ENCODE peak calls at places on chromosomes 2 and 18, in nine cellular contexts. One of them, this sample, is unnamed.

GRCh38 chr18:22199005-22199404 is 29.6 kb downstream of the GATA6 start:
- DNase-seq in Peyer's patch: no peak
- DNase-seq in A549: no peak
- DNase-seq in neural progenitor cell: no peak
- DNase-seq in esophagus muscularis mucosa: no peak
- DNase-seq in kidney: no peak
- DNase-seq in adrenal gland: no peak
- DNase-seq in pancreas: no peak
- DNase-seq in transverse colon: no peak
- DNase-seq in this sample: no peak

GRCh38 chr18:72160504-72161445 is 383.4 kb downstream of the CBLN2 start:
- DNase-seq in kidney: no peak
- DNase-seq in adrenal gland: no peak
- DNase-seq in Peyer's patch: no peak
- DNase-seq in transverse colon: no peak
- DNase-seq in neural progenitor cell: no peak
- DNase-seq in esophagus muscularis mucosa: no peak
- DNase-seq in pancreas: no peak
- DNase-seq in A549: no peak
- DNase-seq in this sample: no peak

GRCh38 chr2:10452334-10452733 is 4.2 kb upstream of the ODC1 start:
- DNase-seq in adrenal gland: peak; percentile 68
- DNase-seq in Peyer's patch: no peak
- DNase-seq in neural progenitor cell: no peak
- DNase-seq in esophagus muscularis mucosa: no peak
- DNase-seq in pancreas: peak; percentile 82
- DNase-seq in A549: peak; percentile 93
- DNase-seq in transverse colon: peak; percentile 82
- DNase-seq in kidney: no peak
- DNase-seq in this sample: no peak

GRCh38 chr2:217976301-217976700 is 26.5 kb downstream of the TNS1 start:
- DNase-seq in kidney: peak; percentile 24
- DNase-seq in transverse colon: no peak
- DNase-seq in neural progenitor cell: no peak
- DNase-seq in A549: no peak
- DNase-seq in esophagus muscularis mucosa: no peak
- DNase-seq in pancreas: no peak
- DNase-seq in Peyer's patch: no peak
- DNase-seq in adrenal gland: no peak
- DNase-seq in this sample: no peak

GRCh38 chr2:15630121-15630957 is 38.7 kb downstream of the DDX1 start:
- DNase-seq in Peyer's patch: no peak
- DNase-seq in kidney: no peak
- DNase-seq in pancreas: no peak
- DNase-seq in neural progenitor cell: no peak
- DNase-seq in adrenal gland: no peak
- DNase-seq in A549: no peak
- DNase-seq in transverse colon: no peak
- DNase-seq in esophagus muscularis mucosa: no peak
- DNase-seq in this sample: no peak

GRCh38 chr2:85791704-85792565 is 38.1 kb downstream of the ATOH8 start:
- DNase-seq in A549: no peak
- DNase-seq in Peyer's patch: no peak
- DNase-seq in adrenal gland: no peak
- DNase-seq in esophagus muscularis mucosa: no peak
- DNase-seq in kidney: peak; percentile 75
- DNase-seq in transverse colon: peak; percentile 8
- DNase-seq in neural progenitor cell: no peak
- DNase-seq in pancreas: no peak
- DNase-seq in this sample: no peak

GRCh38 chr2:18792226-18792629 is 202.9 kb upstream of the NT5C1B start:
- DNase-seq in adrenal gland: peak; percentile 29
- DNase-seq in kidney: no peak
- DNase-seq in Peyer's patch: no peak
- DNase-seq in esophagus muscularis mucosa: no peak
- DNase-seq in transverse colon: no peak
- DNase-seq in pancreas: no peak
- DNase-seq in A549: no peak
- DNase-seq in neural progenitor cell: no peak
- DNase-seq in this sample: no peak

GRCh38 chr2:160652236-160652635 is 158.6 kb upstream of the RBMS1 start:
- DNase-seq in esophagus muscularis mucosa: peak; percentile 91
- DNase-seq in neural progenitor cell: no peak
- DNase-seq in A549: no peak
- DNase-seq in kidney: no peak
- DNase-seq in transverse colon: peak; percentile 56
- DNase-seq in pancreas: no peak
- DNase-seq in Peyer's patch: peak; percentile 55
- DNase-seq in adrenal gland: no peak
- DNase-seq in this sample: no peak

GRCh38 chr2:136135924-136136906 is 18.3 kb upstream of the CXCR4 start:
- DNase-seq in adrenal gland: peak; percentile 27
- DNase-seq in neural progenitor cell: no peak
- DNase-seq in kidney: no peak
- DNase-seq in transverse colon: peak; percentile 71
- DNase-seq in esophagus muscularis mucosa: no peak
- DNase-seq in pancreas: no peak
- DNase-seq in A549: no peak
- DNase-seq in Peyer's patch: peak; percentile 90
- DNase-seq in this sample: peak; percentile 22

GRCh38 chr2:48781366-48781765 is 25.8 kb upstream of the LHCGR start:
- DNase-seq in adrenal gland: no peak
- DNase-seq in A549: no peak
- DNase-seq in kidney: no peak
- DNase-seq in pancreas: no peak
- DNase-seq in esophagus muscularis mucosa: no peak
- DNase-seq in Peyer's patch: no peak
- DNase-seq in transverse colon: no peak
- DNase-seq in neural progenitor cell: no peak
- DNase-seq in this sample: no peak

GRCh38 chr2:139439100-139439499 is 658.9 kb upstream of the NXPH2 start:
- DNase-seq in neural progenitor cell: no peak
- DNase-seq in transverse colon: no peak
- DNase-seq in pancreas: no peak
- DNase-seq in kidney: no peak
- DNase-seq in A549: no peak
- DNase-seq in esophagus muscularis mucosa: no peak
- DNase-seq in Peyer's patch: no peak
- DNase-seq in adrenal gland: no peak
- DNase-seq in this sample: no peak

GRCh38 chr2:99878951-99879350 is 263.4 kb downstream of the AFF3 start:
- DNase-seq in esophagus muscularis mucosa: no peak
- DNase-seq in A549: no peak
- DNase-seq in neural progenitor cell: no peak
- DNase-seq in adrenal gland: no peak
- DNase-seq in pancreas: no peak
- DNase-seq in Peyer's patch: no peak
- DNase-seq in kidney: no peak
- DNase-seq in transverse colon: no peak
- DNase-seq in this sample: no peak

GRCh38 chr2:1894578-1894977 is 150.3 kb upstream of the PXDN start:
- DNase-seq in esophagus muscularis mucosa: no peak
- DNase-seq in adrenal gland: no peak
- DNase-seq in Peyer's patch: no peak
- DNase-seq in pancreas: no peak
- DNase-seq in neural progenitor cell: no peak
- DNase-seq in A549: no peak
- DNase-seq in kidney: no peak
- DNase-seq in transverse colon: no peak
- DNase-seq in this sample: no peak

GRCh38 chr2:85053802-85054201 is 79.4 kb upstream of the TCF7L1 start:
- DNase-seq in adrenal gland: peak; percentile 58
- DNase-seq in transverse colon: peak; percentile 79
- DNase-seq in Peyer's patch: no peak
- DNase-seq in kidney: no peak
- DNase-seq in esophagus muscularis mucosa: no peak
- DNase-seq in neural progenitor cell: peak; percentile 73
- DNase-seq in A549: peak; percentile 60
- DNase-seq in pancreas: no peak
- DNase-seq in this sample: no peak

GRCh38 chr18:28960146-28960545 is 783.2 kb upstream of the CDH2 start:
- DNase-seq in Peyer's patch: no peak
- DNase-seq in adrenal gland: no peak
- DNase-seq in pancreas: no peak
- DNase-seq in A549: no peak
- DNase-seq in neural progenitor cell: no peak
- DNase-seq in kidney: no peak
- DNase-seq in esophagus muscularis mucosa: no peak
- DNase-seq in transverse colon: no peak
- DNase-seq in this sample: no peak

GRCh38 chr2:164937864-164938401 is 17.4 kb downstream of the SLC38A11 start:
- DNase-seq in neural progenitor cell: no peak
- DNase-seq in pancreas: no peak
- DNase-seq in A549: no peak
- DNase-seq in Peyer's patch: no peak
- DNase-seq in adrenal gland: no peak
- DNase-seq in kidney: no peak
- DNase-seq in transverse colon: peak; percentile 21
- DNase-seq in esophagus muscularis mucosa: no peak
- DNase-seq in this sample: no peak

GRCh38 chr18:56083889-56084288 is 495.9 kb upstream of the TCF4 start:
- DNase-seq in Peyer's patch: no peak
- DNase-seq in transverse colon: no peak
- DNase-seq in neural progenitor cell: no peak
- DNase-seq in kidney: no peak
- DNase-seq in esophagus muscularis mucosa: no peak
- DNase-seq in A549: no peak
- DNase-seq in adrenal gland: no peak
- DNase-seq in pancreas: no peak
- DNase-seq in this sample: no peak

GRCh38 chr2:41836944-41837343 is 210.9 kb upstream of the PKDCC start:
- DNase-seq in pancreas: no peak
- DNase-seq in esophagus muscularis mucosa: no peak
- DNase-seq in kidney: no peak
- DNase-seq in transverse colon: peak; percentile 35
- DNase-seq in Peyer's patch: no peak
- DNase-seq in A549: no peak
- DNase-seq in neural progenitor cell: peak; percentile 83
- DNase-seq in adrenal gland: no peak
- DNase-seq in this sample: no peak

GRCh38 chr2:201926071-201926470 is 107.6 kb upstream of the FZD7 start:
- DNase-seq in Peyer's patch: no peak
- DNase-seq in esophagus muscularis mucosa: no peak
- DNase-seq in neural progenitor cell: no peak
- DNase-seq in A549: no peak
- DNase-seq in kidney: no peak
- DNase-seq in transverse colon: no peak
- DNase-seq in pancreas: no peak
- DNase-seq in adrenal gland: no peak
- DNase-seq in this sample: no peak

GRCh38 chr18:10085405-10085804 is 171.6 kb downstream of the VAPA start:
- DNase-seq in neural progenitor cell: no peak
- DNase-seq in adrenal gland: no peak
- DNase-seq in transverse colon: no peak
- DNase-seq in Peyer's patch: no peak
- DNase-seq in esophagus muscularis mucosa: no peak
- DNase-seq in pancreas: no peak
- DNase-seq in kidney: no peak
- DNase-seq in A549: no peak
- DNase-seq in this sample: no peak

GRCh38 chr2:135512099-135512498 is 18.9 kb downstream of the ZRANB3 start:
- DNase-seq in neural progenitor cell: no peak
- DNase-seq in kidney: no peak
- DNase-seq in adrenal gland: no peak
- DNase-seq in transverse colon: no peak
- DNase-seq in esophagus muscularis mucosa: no peak
- DNase-seq in A549: no peak
- DNase-seq in Peyer's patch: no peak
- DNase-seq in pancreas: no peak
- DNase-seq in this sample: no peak

GRCh38 chr2:106165064-106165463 is 29.0 kb downstream of the UXS1 start:
- DNase-seq in Peyer's patch: no peak
- DNase-seq in pancreas: no peak
- DNase-seq in kidney: no peak
- DNase-seq in esophagus muscularis mucosa: no peak
- DNase-seq in A549: no peak
- DNase-seq in transverse colon: no peak
- DNase-seq in adrenal gland: no peak
- DNase-seq in neural progenitor cell: peak; percentile 65
- DNase-seq in this sample: no peak

GRCh38 chr18:25310045-25310444 is 41.9 kb downstream of the ZNF521 start:
- DNase-seq in transverse colon: no peak
- DNase-seq in kidney: no peak
- DNase-seq in neural progenitor cell: peak; percentile 24
- DNase-seq in adrenal gland: peak; percentile 46
- DNase-seq in esophagus muscularis mucosa: no peak
- DNase-seq in A549: no peak
- DNase-seq in Peyer's patch: no peak
- DNase-seq in pancreas: no peak
- DNase-seq in this sample: no peak
- TF ChIP-seq CTCF in transverse colon: no peak
- TF ChIP-seq CTCF in kidney: no peak
- TF ChIP-seq CTCF in neural progenitor cell: peak; percentile 51
- TF ChIP-seq CTCF in adrenal gland: peak; percentile 32
- TF ChIP-seq CTCF in esophagus muscularis mucosa: no peak
- TF ChIP-seq CTCF in A549: no peak
- TF ChIP-seq CTCF in Peyer's patch: no peak
- TF ChIP-seq CTCF in pancreas: no peak
- TF ChIP-seq CTCF in this sample: no peak

DNA sequence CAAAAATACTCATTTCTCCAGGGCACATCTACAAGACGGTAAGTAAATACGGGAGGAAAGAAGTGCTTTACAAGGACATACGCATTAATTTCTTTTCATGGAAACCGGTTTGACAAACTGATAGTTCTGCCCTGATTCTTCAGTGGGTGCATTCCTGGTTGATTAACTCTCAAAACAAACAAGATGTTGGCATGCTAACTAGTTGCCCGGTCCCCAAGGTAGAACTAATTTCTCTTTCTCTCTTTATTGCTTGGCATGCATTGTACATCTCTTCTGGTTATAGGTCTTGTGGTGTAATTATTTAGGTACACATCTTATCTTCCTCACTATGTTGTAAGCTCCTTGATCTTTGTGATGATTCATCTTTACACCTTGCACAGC is 46.9 kb upstream of the SPATS2L start:
- DNase-seq in transverse colon: no peak
- DNase-seq in neural progenitor cell: no peak
- DNase-seq in adrenal gland: no peak
- DNase-seq in kidney: no peak
- DNase-seq in pancreas: no peak
- DNase-seq in A549: no peak
- DNase-seq in Peyer's patch: no peak
- DNase-seq in esophagus muscularis mucosa: peak; percentile 12
- DNase-seq in this sample: no peak
- H3K27ac ChIP-seq in transverse colon: no peak overlapping the region
- H3K27ac ChIP-seq in neural progenitor cell: no peak overlapping the region
- H3K27ac ChIP-seq in adrenal gland: no peak overlapping the region
- H3K27ac ChIP-seq in kidney: no peak overlapping the region
- H3K27ac ChIP-seq in pancreas: peak overlapping the region; percentile 29
- H3K27ac ChIP-seq in A549: no peak overlapping the region
- H3K27ac ChIP-seq in Peyer's patch: no peak overlapping the region
- H3K27ac ChIP-seq in esophagus muscularis mucosa: no peak overlapping the region
- H3K27ac ChIP-seq in this sample: no peak overlapping the region

GRCh38 chr2:230913406-230913805 is 11.6 kb downstream of the GPR55 start:
- DNase-seq in pancreas: no peak
- DNase-seq in esophagus muscularis mucosa: no peak
- DNase-seq in adrenal gland: peak; percentile 23
- DNase-seq in transverse colon: peak; percentile 76
- DNase-seq in A549: peak; percentile 30
- DNase-seq in kidney: no peak
- DNase-seq in Peyer's patch: peak; percentile 59
- DNase-seq in neural progenitor cell: peak; percentile 56
- DNase-seq in this sample: no peak
- TF ChIP-seq CTCF in pancreas: no peak
- TF ChIP-seq CTCF in esophagus muscularis mucosa: peak; percentile 50
- TF ChIP-seq CTCF in adrenal gland: peak; percentile 49
- TF ChIP-seq CTCF in transverse colon: peak; percentile 83
- TF ChIP-seq CTCF in A549: no peak
- TF ChIP-seq CTCF in kidney: peak; percentile 25
- TF ChIP-seq CTCF in Peyer's patch: peak; percentile 61
- TF ChIP-seq CTCF in neural progenitor cell: peak; percentile 71
- TF ChIP-seq CTCF in this sample: no peak

GRCh38 chr2:74816540-74817331 is 17.2 kb upstream of the HK2 start:
- DNase-seq in transverse colon: no peak
- DNase-seq in kidney: no peak
- DNase-seq in neural progenitor cell: peak; percentile 24
- DNase-seq in A549: no peak
- DNase-seq in Peyer's patch: no peak
- DNase-seq in pancreas: no peak
- DNase-seq in adrenal gland: no peak
- DNase-seq in esophagus muscularis mucosa: peak; percentile 37
- DNase-seq in this sample: no peak
- H3K27ac ChIP-seq in transverse colon: peak overlapping the region; percentile 69
- H3K27ac ChIP-seq in kidney: no peak overlapping the region
- H3K27ac ChIP-seq in neural progenitor cell: no peak overlapping the region
- H3K27ac ChIP-seq in A549: no peak overlapping the region
- H3K27ac ChIP-seq in Peyer's patch: peak overlapping the region; percentile 46
- H3K27ac ChIP-seq in pancreas: peak overlapping the region; percentile 44
- H3K27ac ChIP-seq in adrenal gland: no peak overlapping the region
- H3K27ac ChIP-seq in esophagus muscularis mucosa: no peak overlapping the region
- H3K27ac ChIP-seq in this sample: no peak overlapping the region